ENCODE peak calls at places on chromosomes 2 and 18, in ten cellular contexts. Y is foreskin fibroblast, H is RWPE1, Z is psoas muscle, I is HFF-Myc, P is mucosa of descending colon, M is nephron progenitor cell, U is uterus, J is lower lobe of right lung, X is K562. A is an unnamed sample.

GRCh38 chr2:120298173-120298835 is 45.7 kb downstream of the RALB start:
- DNase-seq in I (no peak), P (no peak), U (no peak), Z (no peak), Y (peak), X (peak), J (no peak), M (no peak), H (no peak), A (no peak)

GRCh38 chr2:10414591-10414990 is 33.5 kb downstream of the ODC1 start:
- DNase-seq in Y (peak), H (no peak), J (no peak), I (no peak), X (no peak), M (no peak), U (no peak), Z (no peak), P (peak), A (no peak)

GRCh38 chr2:164314148-164314547 is 307.1 kb downstream of the GRB14 start:
- DNase-seq in J (no peak), M (no peak), P (no peak), I (no peak), X (no peak), Z (no peak), U (no peak), H (no peak), Y (no peak), A (no peak)

GRCh38 chr2:20438334-20439192 is 8.3 kb upstream of the RHOB start:
- DNase-seq in Z (no peak), P (no peak), H (peak), I (no peak), M (no peak), J (no peak), Y (peak), U (no peak), X (no peak), A (no peak)

GRCh38 chr18:47602273-47602897 is 328.1 kb downstream of the SMAD2 start:
- DNase-seq in X (no peak), P (no peak), Z (no peak), U (no peak), Y (no peak), I (no peak), M (no peak), J (no peak), H (no peak), A (no peak)

GRCh38 chr2:3034856-3035255 is 342.8 kb downstream of the EIPR1 start:
- DNase-seq in J (no peak), M (no peak), H (no peak), Z (no peak), Y (no peak), I (no peak), P (no peak), U (no peak), X (no peak), A (no peak)

GRCh38 chr2:66872926-66873714 is 438.2 kb downstream of the MEIS1 start:
- DNase-seq in H (no peak), P (no peak), X (no peak), Z (no peak), I (no peak), Y (peak), U (no peak), M (no peak), J (no peak), A (no peak)

GRCh38 chr2:201363857-201364560 is 6.9 kb upstream of the FLACC1 start:
- DNase-seq in Y (peak), J (no peak), U (no peak), Z (no peak), P (no peak), M (no peak), I (peak), X (peak), H (peak), A (peak)

GRCh38 chr18:71784777-71785176 is 759.4 kb downstream of the CBLN2 start:
- DNase-seq in Z (no peak), I (no peak), U (no peak), H (peak), Y (no peak), J (no peak), X (peak), P (no peak), M (peak), A (peak)
- TF ChIP-seq CTCF in Z (no peak), I (no peak), U (no peak), H (peak), Y (no peak), J (no peak), X (no peak), P (no peak), M (peak), A (peak)

GRCh38 chr2:230322561-230323384 is 4.2 kb upstream of the SP140L start:
- DNase-seq in Z (no peak), U (no peak), M (no peak), I (no peak), J (no peak), P (no peak), X (no peak), H (no peak), Y (no peak), A (no peak)

GRCh38 chr2:230324503-230324902 is 2.5 kb upstream of the SP140L start:
- DNase-seq in H (no peak), Z (no peak), X (no peak), P (no peak), Y (no peak), U (no peak), J (no peak), M (no peak), I (no peak), A (no peak)

GRCh38 chr2:230321031-230321430 is 6.0 kb upstream of the SP140L start:
- DNase-seq in X (no peak), U (no peak), J (no peak), I (no peak), M (no peak), Y (no peak), Z (no peak), P (no peak), H (no peak), A (no peak)

GRCh38 chr2:230325316-230326243 is 1.4 kb upstream of the SP140L start:
- DNase-seq in I (no peak), J (no peak), U (no peak), H (no peak), Z (no peak), P (no peak), M (no peak), X (no peak), Y (no peak), A (no peak)

GRCh38 chr2:230323385-230324106 is 3.4 kb upstream of the SP140L start:
- DNase-seq in X (peak), Z (no peak), H (no peak), Y (no peak), M (no peak), I (no peak), U (no peak), J (no peak), P (no peak), A (no peak)
- TF ChIP-seq CTCF in X (peak), Z (no peak), H (no peak), Y (peak), M (no peak), I (peak), U (no peak), J (no peak), P (no peak), A (peak)

GRCh38 chr2:147843421-147843863 is 1.4 kb upstream of the ACVR2A start:
- DNase-seq in M (no peak), I (no peak), J (no peak), P (no peak), Y (no peak), X (no peak), H (no peak), U (no peak), Z (no peak), A (no peak)

GRCh38 chr2:147844691-147845607 is at the start of gene ACVR2A:
- DNase-seq in X (peak), U (peak), P (peak), M (peak), I (no peak), Z (peak), Y (peak), H (peak), J (peak), A (peak)

GRCh38 chr2:147845608-147846002 is 776 bp downstream of the ACVR2A start:
- DNase-seq in X (no peak), M (no peak), I (no peak), H (peak), U (no peak), P (no peak), Y (peak), J (no peak), Z (no peak), A (no peak)

GRCh38 chr2:147846382-147847081 is 1.7 kb downstream of the ACVR2A start:
- DNase-seq in H (peak), U (no peak), Z (no peak), I (no peak), P (no peak), J (no peak), M (no peak), X (no peak), Y (peak), A (no peak)

GRCh38 chr2:147843864-147844690 is 752 bp upstream of the ACVR2A start:
- DNase-seq in I (peak), U (peak), P (peak), J (peak), H (peak), X (peak), M (peak), Y (peak), Z (peak), A (peak)
- TF ChIP-seq CTCF in I (no peak), U (peak), P (no peak), J (peak), H (peak), X (peak), M (no peak), Y (peak), Z (peak), A (no peak)

DNA sequence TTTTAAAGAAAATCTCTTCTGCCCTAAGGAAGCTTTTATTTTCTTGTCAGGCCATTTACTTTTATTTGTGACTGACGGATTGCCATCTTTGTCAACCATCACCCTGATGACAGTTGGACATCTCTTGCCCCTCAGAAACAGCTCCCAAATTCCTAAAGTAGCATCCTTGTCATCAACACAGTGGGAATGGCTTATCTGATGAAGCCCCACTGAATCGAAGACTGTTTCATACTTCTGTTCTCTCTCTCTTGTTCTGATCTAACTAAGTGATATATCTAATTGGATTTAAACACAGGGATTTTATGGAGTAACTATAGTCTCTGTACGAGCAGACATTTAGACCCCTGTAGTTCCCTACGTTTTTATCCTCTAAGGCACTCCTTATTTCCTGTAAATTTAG is 285.0 kb downstream of the LRRTM1 start:
- DNase-seq in Z (no peak), M (no peak), H (no peak), U (no peak), I (no peak), X (no peak), Y (no peak), P (no peak), J (no peak), A (no peak)
- TF ChIP-seq CTCF in Z (no peak), M (no peak), H (no peak), U (no peak), I (no peak), X (no peak), Y (no peak), P (no peak), J (no peak), A (no peak)